ENCODE peak calls at places on chromosomes 13 and 19, in eight cellular contexts. S is fibroblast of the conjunctiva; F is anterior cingulate cortex; Q is stimulated activated CD4-positive, alpha-beta T cell treated with anti-CD3 and anti-CD28 coated beads, Interleukin-2, amount 100 ng/mL, for 48 hours; D is activated T-helper 1 cell treated with anti-CD3 and anti-CD28 coated beads, Interleukin-12 subunit alpha, Interleukin-12 subunit beta, Interleukin-2, Interleukin-4 antibody, amounts not matched to agents 30 ng/mL and 10 ng/mL and 1 ng/mL, durations not matched to agents 14 hours and 24 hours and 36 hours; A is effector memory CD4-positive, alpha-beta T cell; O is HEK293T; K is hepatocyte. J is an unnamed sample.
A peak's percentile ranks its signal among the peaks of the same experiment; 100 is the strongest.

GRCh38 chr13:21733475-21734311 is 62.8 kb downstream of the FGF9 start:
- DNase-seq in Q (no peak), A (no peak), S (no peak), K (no peak), D (no peak), O (no peak), F (no peak), J (no peak)

GRCh38 chr13:110506396-110506795 is 55.1 kb downstream of the RAB20 start:
- DNase-seq in A (no peak), D (no peak), O (no peak), Q (no peak), K (no peak), S (no peak), F (no peak), J (no peak)

GRCh38 chr13:106499905-106500304 is 35.6 kb downstream of the EFNB2 start:
- DNase-seq in A (no peak), F (no peak), Q (no peak), D (no peak), O (no peak), S (no peak), K (no peak), J (peak; percentile 18)

GRCh38 chr13:19153782-19154450 is 27.7 kb downstream of the TUBA3C start:
- DNase-seq in A (no peak), K (no peak), S (no peak), Q (no peak), O (peak; percentile 10), F (no peak), D (no peak), J (peak; percentile 57)

GRCh38 chr13:99661791-99662190 is 160.5 kb downstream of the TM9SF2 start:
- DNase-seq in Q (no peak), O (no peak), K (no peak), F (no peak), S (no peak), A (no peak), D (no peak), J (no peak)

GRCh38 chr13:75196112-75196855 is 285.7 kb downstream of the TBC1D4 start:
- DNase-seq in Q (no peak), K (no peak), O (no peak), D (no peak), F (no peak), A (no peak), S (peak; percentile 87), J (no peak)

GRCh38 chr19:885536-886224 is 7.3 kb downstream of the MED16 start:
- DNase-seq in D (no peak), O (no peak), K (no peak), S (no peak), Q (no peak), F (no peak), A (no peak), J (no peak)

GRCh38 chr19:14473915-14474578 is 1.1 kb downstream of the PTGER1 start:
- DNase-seq in A (no peak), Q (no peak), O (no peak), D (no peak), S (no peak), F (no peak), K (peak; percentile 4), J (no peak)

GRCh38 chr13:35718084-35718483 is 241.6 kb upstream of the MAB21L1 start:
- DNase-seq in Q (no peak), K (no peak), F (no peak), A (no peak), O (peak; percentile 18), S (no peak), D (no peak), J (no peak)

J was measured in GM12865.